ENCODE peak calls at places on chromosomes 16 and 17, in eight cellular contexts. T is prostate gland, N is gastrocnemius medialis, A is A549, W is H54, V is heart left ventricle, J is Peyer's patch, E is transverse colon. I is an unnamed sample.
A peak's percentile ranks its signal among the peaks of the same experiment; 100 is the strongest.

GRCh38 chr17:76293106-76293505 is 15.0 kb downstream of the QRICH2 start:
- DNase-seq in W (no peak), N (no peak), T (no peak), J (no peak), V (no peak), A (no peak), E (no peak), I (no peak)

GRCh38 chr16:85800321-85800669 is 800 bp downstream of the COX4I1 start:
- DNase-seq in V (no peak), N (no peak), T (no peak), W (no peak), E (no peak), A (no peak), J (no peak), I (peak; percentile 75)

GRCh38 chr16:70520612-70521297 is 2.6 kb downstream of the COG4 start:
- DNase-seq in A (no peak), V (no peak), J (no peak), W (peak; percentile 44), N (no peak), E (no peak), T (no peak), I (peak; percentile 40)

GRCh38 chr17:2975469-2975958 is 87.9 kb downstream of the OR1D5 start:
- DNase-seq in V (no peak), T (peak; percentile 61), W (no peak), A (no peak), J (no peak), E (peak; percentile 40), N (no peak), I (no peak)

GRCh38 chr16:58462089-58462488 is 37.9 kb upstream of the NDRG4 start:
- DNase-seq in W (no peak), J (no peak), E (no peak), N (no peak), V (no peak), T (no peak), A (no peak), I (no peak)

GRCh38 chr17:55295411-55296170 is 30.8 kb downstream of the HLF start:
- DNase-seq in T (peak; percentile 55), A (peak; percentile 90), N (peak; percentile 40), J (peak; percentile 23), W (peak; percentile 45), E (peak; percentile 66), V (peak; percentile 49), I (peak; percentile 45)

GRCh38 chr17:27577124-27577761 is 53.7 kb upstream of the LGALS9 start:
- DNase-seq in V (no peak), T (no peak), N (peak; percentile 90), W (no peak), J (no peak), E (no peak), A (no peak), I (peak; percentile 62)

GRCh38 chr16:57892041-57892440 is 78.9 kb downstream of the CNGB1 start:
- DNase-seq in E (no peak), V (no peak), W (peak; percentile 74), A (no peak), J (no peak), T (no peak), N (no peak), I (no peak)

GRCh38 chr16:72199938-72200337 is 28.0 kb upstream of the PMFBP1 start:
- DNase-seq in W (no peak), J (no peak), A (no peak), N (no peak), V (no peak), T (no peak), E (no peak), I (no peak)

GRCh38 chr17:29569245-29569950 is 897 bp downstream of the TP53I13 start:
- DNase-seq in E (no peak), T (no peak), J (peak; percentile 13), A (no peak), W (no peak), V (peak; percentile 10), N (peak; percentile 12), I (peak; percentile 33)

GRCh38 chr16:87585452-87586200 is 16.7 kb upstream of the JPH3 start:
- DNase-seq in W (no peak), E (no peak), T (no peak), V (no peak), N (no peak), A (no peak), J (no peak), I (no peak)

GRCh38 chr16:57647136-57647875 is 18.9 kb downstream of the ADGRG1 start:
- DNase-seq in N (no peak), T (no peak), J (no peak), W (no peak), E (no peak), V (no peak), A (no peak), I (no peak)

GRCh38 chr16:62638964-62639861 is 603.0 kb upstream of the CDH8 start:
- DNase-seq in W (no peak), J (no peak), T (no peak), A (no peak), N (no peak), E (no peak), V (no peak), I (no peak)

GRCh38 chr16:4240624-4241023 is 1.3 kb downstream of the SRL start:
- DNase-seq in A (no peak), N (peak; percentile 90), J (no peak), W (no peak), E (no peak), T (no peak), V (peak; percentile 68), I (no peak)

GRCh38 chr17:57956311-57957119 is 1.3 kb upstream of the CUEDC1 start:
- DNase-seq in A (no peak), W (no peak), N (no peak), E (no peak), T (no peak), J (peak; percentile 54), V (no peak), I (no peak)

GRCh38 chr16:11992594-11993524 is 16.3 kb downstream of the SNX29 start:
- DNase-seq in N (no peak), W (no peak), V (no peak), E (no peak), J (no peak), A (no peak), T (no peak), I (no peak)

GRCh38 chr17:51155416-51155815 is 2.1 kb downstream of the NME1 start:
- DNase-seq in T (no peak), E (no peak), A (no peak), J (no peak), W (no peak), V (no peak), N (no peak), I (no peak)

GRCh38 chr16:61862756-61863155 is 173.5 kb downstream of the CDH8 start:
- DNase-seq in E (no peak), V (no peak), A (no peak), N (no peak), T (no peak), W (no peak), J (no peak), I (no peak)

GRCh38 chr16:67000384-67001158 is 12.2 kb downstream of the CES4A start:
- DNase-seq in V (peak; percentile 35), A (peak; percentile 58), W (no peak), E (peak; percentile 77), N (peak; percentile 74), T (peak; percentile 62), J (peak; percentile 66), I (peak; percentile 25)
- TF ChIP-seq POLR2A in V (no peak), A (peak; percentile 32), W (no peak), E (no peak), N (peak; percentile 21), T (no peak), J (no peak), I (no peak)

GRCh38 chr17:7914771-7915610 is 1.1 kb downstream of the RNF227 start:
- DNase-seq in W (peak; percentile 50), J (no peak), E (peak; percentile 29), T (peak; percentile 59), V (peak; percentile 56), N (no peak), A (peak; percentile 36), I (no peak)

GRCh38 chr17:7916383-7916677 is 241 bp upstream of the RNF227 start:
- DNase-seq in T (no peak), A (no peak), E (no peak), V (no peak), N (no peak), J (no peak), W (no peak), I (no peak)

GRCh38 chr17:7916799-7917198 is 710 bp upstream of the RNF227 start:
- DNase-seq in W (no peak), V (no peak), E (no peak), J (no peak), A (no peak), T (no peak), N (no peak), I (peak; percentile 35)

GRCh38 chr17:7912927-7913524 is 3.1 kb downstream of the RNF227 start:
- DNase-seq in J (no peak), N (no peak), T (peak; percentile 35), V (no peak), A (peak; percentile 79), W (peak; percentile 61), E (no peak), I (peak; percentile 86)

DNA sequence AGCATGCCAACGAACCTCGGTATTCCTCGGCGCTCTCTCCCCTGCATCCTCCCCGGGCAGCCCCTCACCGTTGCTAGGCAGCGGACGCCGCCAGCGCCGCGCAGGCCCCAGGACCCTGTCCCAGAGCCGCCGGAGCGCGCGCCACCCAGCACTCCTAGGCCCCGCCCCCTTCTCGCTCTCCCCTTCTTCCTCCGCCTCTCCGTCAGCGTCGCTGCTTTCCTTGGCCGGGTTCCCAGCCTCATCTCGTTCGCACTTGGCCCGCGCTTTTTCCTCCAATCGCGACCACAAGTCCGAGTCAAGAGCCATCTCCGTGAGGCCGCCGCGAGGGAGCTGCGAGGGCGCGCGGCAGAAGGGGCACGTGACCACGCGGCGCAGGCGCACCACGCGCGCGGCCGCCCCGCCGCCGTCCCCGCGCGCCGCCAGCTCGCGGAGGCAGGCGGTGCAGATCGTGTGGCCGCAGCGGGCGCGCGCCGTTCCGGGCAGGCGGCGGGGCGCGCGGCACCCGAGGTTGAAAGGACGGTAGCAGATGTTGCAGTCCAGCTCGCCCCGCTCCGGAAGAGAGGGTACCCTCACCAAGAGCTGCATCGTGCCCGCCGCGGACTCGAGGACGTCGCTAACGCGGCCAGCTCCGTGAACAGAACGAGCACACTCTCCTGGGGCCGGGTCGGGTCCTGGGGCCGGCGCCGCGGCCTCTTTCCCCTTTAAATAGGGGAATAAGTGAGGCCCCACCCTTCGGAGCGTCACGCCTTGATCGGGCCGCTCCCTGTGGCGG is at the start of gene RNF227:
- DNase-seq in E (peak; percentile 94), W (peak; percentile 83), J (peak; percentile 83), V (peak; percentile 92), T (peak; percentile 91), A (peak; percentile 62), N (peak; percentile 78), I (peak; percentile 98)
- TF ChIP-seq POLR2A in E (peak; percentile 20), W (peak; percentile 68), J (no peak), V (no peak), T (peak; percentile 36), A (peak; percentile 86), N (peak; percentile 56), I (peak; percentile 44)

DNA sequence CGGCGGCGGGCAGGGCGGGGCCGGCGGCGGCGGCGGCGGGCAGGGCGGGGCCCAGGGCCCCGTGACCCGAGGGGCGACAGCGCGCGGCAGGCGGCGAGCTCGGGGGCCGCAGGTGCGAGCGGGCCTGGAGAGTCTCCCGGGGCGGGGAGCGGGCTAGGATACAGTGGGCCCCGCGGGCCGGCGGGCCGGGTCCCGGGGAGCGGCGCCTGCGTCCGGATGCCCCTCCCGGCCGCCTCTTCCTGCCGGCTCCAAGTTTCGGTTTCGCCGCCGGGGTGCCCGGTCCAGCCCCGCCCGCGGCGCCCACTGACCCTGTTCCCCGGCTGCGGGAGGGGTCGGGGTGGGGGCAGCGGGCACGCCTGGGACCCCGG is at the start of gene RNF213:
- DNase-seq in N (peak; percentile 35), V (peak; percentile 73), W (peak; percentile 68), J (peak; percentile 61), T (peak; percentile 29), A (peak; percentile 83), E (peak; percentile 75), I (peak; percentile 71)
- TF ChIP-seq POLR2A in N (peak; percentile 90), V (peak; percentile 26), W (peak; percentile 70), J (peak; percentile 54), T (peak; percentile 80), A (peak; percentile 66), E (no peak), I (no peak)

GRCh38 chr16:67526149-67526732 is 2.4 kb upstream of the RIPOR1 start:
- DNase-seq in J (no peak), W (no peak), E (no peak), V (no peak), T (no peak), N (no peak), A (no peak), I (peak; percentile 80)
- TF ChIP-seq POLR2A in J (no peak), W (no peak), E (no peak), V (no peak), T (no peak), N (no peak), A (no peak), I (peak; percentile 16)